ENCODE peak calls at places on chromosomes 6 and 20, in ten cellular contexts. One of them, this sample, is unnamed.
A peak's percentile ranks its signal among the peaks of the same experiment; 100 is the strongest.

GRCh38 chr6:16333580-16333979 is 95.2 kb downstream of the GMPR start:
- DNase-seq in Karpas-422: peak; percentile 36
- DNase-seq in RWPE1: peak; percentile 66
- DNase-seq in AG04450: no peak
- DNase-seq in A549: peak; percentile 49
- DNase-seq in neural progenitor cell: no peak
- DNase-seq in astrocyte: peak; percentile 85
- DNase-seq in IMR-90: peak; percentile 60
- DNase-seq in esophagus squamous epithelium: no peak
- DNase-seq in spleen: no peak
- DNase-seq in this sample: no peak

GRCh38 chr20:21534453-21534852 is 20.6 kb upstream of the NKX2-2 start:
- DNase-seq in spleen: no peak
- DNase-seq in esophagus squamous epithelium: no peak
- DNase-seq in IMR-90: no peak
- DNase-seq in RWPE1: no peak
- DNase-seq in A549: no peak
- DNase-seq in neural progenitor cell: no peak
- DNase-seq in AG04450: no peak
- DNase-seq in Karpas-422: no peak
- DNase-seq in astrocyte: no peak
- DNase-seq in this sample: no peak

GRCh38 chr6:108171291-108171917 is 5.6 kb downstream of the NR2E1 start:
- DNase-seq in AG04450: no peak
- DNase-seq in astrocyte: no peak
- DNase-seq in neural progenitor cell: peak; percentile 56
- DNase-seq in Karpas-422: no peak
- DNase-seq in RWPE1: no peak
- DNase-seq in esophagus squamous epithelium: no peak
- DNase-seq in spleen: no peak
- DNase-seq in A549: no peak
- DNase-seq in IMR-90: no peak
- DNase-seq in this sample: no peak

GRCh38 chr20:23146857-23147256 is 60.7 kb upstream of the CD93 start:
- DNase-seq in esophagus squamous epithelium: no peak
- DNase-seq in spleen: no peak
- DNase-seq in astrocyte: no peak
- DNase-seq in neural progenitor cell: no peak
- DNase-seq in Karpas-422: no peak
- DNase-seq in RWPE1: no peak
- DNase-seq in AG04450: no peak
- DNase-seq in IMR-90: no peak
- DNase-seq in A549: no peak
- DNase-seq in this sample: no peak

GRCh38 chr20:1426231-1426849 is 33.5 kb upstream of the FKBP1A start:
- DNase-seq in neural progenitor cell: no peak
- DNase-seq in AG04450: no peak
- DNase-seq in astrocyte: no peak
- DNase-seq in esophagus squamous epithelium: no peak
- DNase-seq in A549: no peak
- DNase-seq in IMR-90: no peak
- DNase-seq in Karpas-422: no peak
- DNase-seq in spleen: no peak
- DNase-seq in RWPE1: no peak
- DNase-seq in this sample: no peak

GRCh38 chr6:118813795-118814194 is 80.2 kb upstream of the ASF1A start:
- DNase-seq in Karpas-422: no peak
- DNase-seq in esophagus squamous epithelium: no peak
- DNase-seq in IMR-90: peak; percentile 76
- DNase-seq in A549: no peak
- DNase-seq in neural progenitor cell: no peak
- DNase-seq in RWPE1: no peak
- DNase-seq in spleen: no peak
- DNase-seq in astrocyte: peak; percentile 70
- DNase-seq in AG04450: no peak
- DNase-seq in this sample: no peak

GRCh38 chr6:75207211-75207984 is 1.5 kb upstream of the COL12A1 start:
- DNase-seq in IMR-90: peak; percentile 42
- DNase-seq in AG04450: no peak
- DNase-seq in neural progenitor cell: peak; percentile 60
- DNase-seq in spleen: peak; percentile 74
- DNase-seq in A549: no peak
- DNase-seq in esophagus squamous epithelium: no peak
- DNase-seq in RWPE1: no peak
- DNase-seq in Karpas-422: no peak
- DNase-seq in astrocyte: peak; percentile 47
- DNase-seq in this sample: no peak

GRCh38 chr6:29653452-29654038 is 3.3 kb upstream of the MOG start:
- DNase-seq in esophagus squamous epithelium: no peak
- DNase-seq in RWPE1: peak; percentile 49
- DNase-seq in AG04450: peak; percentile 57
- DNase-seq in A549: peak; percentile 79
- DNase-seq in IMR-90: peak; percentile 80
- DNase-seq in neural progenitor cell: peak; percentile 87
- DNase-seq in spleen: no peak
- DNase-seq in Karpas-422: peak; percentile 85
- DNase-seq in astrocyte: peak; percentile 52
- DNase-seq in this sample: no peak

GRCh38 chr20:49846206-49846807 is 33.7 kb downstream of the SLC9A8 start:
- DNase-seq in RWPE1: peak; percentile 41
- DNase-seq in AG04450: no peak
- DNase-seq in IMR-90: peak; percentile 58
- DNase-seq in esophagus squamous epithelium: no peak
- DNase-seq in A549: peak; percentile 72
- DNase-seq in Karpas-422: peak; percentile 85
- DNase-seq in neural progenitor cell: peak; percentile 83
- DNase-seq in spleen: no peak
- DNase-seq in astrocyte: no peak
- DNase-seq in this sample: no peak

GRCh38 chr6:27238010-27238983 is 9.2 kb upstream of the PRSS16 start:
- DNase-seq in A549: peak; percentile 50
- DNase-seq in neural progenitor cell: peak; percentile 66
- DNase-seq in RWPE1: no peak
- DNase-seq in AG04450: no peak
- DNase-seq in IMR-90: no peak
- DNase-seq in spleen: no peak
- DNase-seq in astrocyte: no peak
- DNase-seq in Karpas-422: no peak
- DNase-seq in esophagus squamous epithelium: no peak
- DNase-seq in this sample: no peak

GRCh38 chr20:3251806-3252205 is 12.8 kb upstream of the SLC4A11 start:
- DNase-seq in astrocyte: peak; percentile 47
- DNase-seq in Karpas-422: no peak
- DNase-seq in IMR-90: peak; percentile 67
- DNase-seq in RWPE1: no peak
- DNase-seq in AG04450: no peak
- DNase-seq in esophagus squamous epithelium: no peak
- DNase-seq in spleen: no peak
- DNase-seq in neural progenitor cell: no peak
- DNase-seq in A549: no peak
- DNase-seq in this sample: peak; percentile 69

DNA sequence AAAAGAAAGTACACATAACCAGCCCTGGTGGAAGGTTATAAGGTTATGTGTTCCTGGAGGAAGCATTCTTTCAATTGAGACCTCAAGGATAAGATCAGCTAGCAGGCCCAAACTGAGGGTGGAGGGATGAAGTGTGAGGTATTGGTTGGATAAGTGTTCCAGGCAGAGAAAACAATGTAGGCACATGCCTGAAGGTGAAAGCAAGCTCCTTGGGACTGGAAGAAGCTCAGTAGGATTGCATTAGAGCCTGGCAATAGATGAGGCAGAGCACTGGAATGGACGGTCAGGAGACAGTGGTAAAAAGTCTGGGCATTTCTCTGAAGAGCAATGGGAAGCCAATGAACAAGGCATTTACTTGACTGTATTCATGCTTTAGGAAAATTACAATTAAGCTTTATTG is 89.9 kb upstream of the SHLD1 start:
- DNase-seq in astrocyte: no peak
- DNase-seq in RWPE1: no peak
- DNase-seq in IMR-90: peak; percentile 44
- DNase-seq in spleen: no peak
- DNase-seq in AG04450: no peak
- DNase-seq in Karpas-422: no peak
- DNase-seq in neural progenitor cell: no peak
- DNase-seq in esophagus squamous epithelium: no peak
- DNase-seq in A549: no peak
- DNase-seq in this sample: no peak
- H3K27ac ChIP-seq in astrocyte: no peak overlapping the region
- H3K27ac ChIP-seq in RWPE1: peak overlapping the region; percentile 99
- H3K27ac ChIP-seq in IMR-90: no peak overlapping the region
- H3K27ac ChIP-seq in spleen: peak overlapping the region; percentile 90
- H3K27ac ChIP-seq in AG04450: no peak overlapping the region
- H3K27ac ChIP-seq in Karpas-422: no peak overlapping the region
- H3K27ac ChIP-seq in neural progenitor cell: no peak overlapping the region
- H3K27ac ChIP-seq in esophagus squamous epithelium: no peak overlapping the region
- H3K27ac ChIP-seq in A549: peak overlapping the region; percentile 91
- H3K27ac ChIP-seq in this sample: no peak overlapping the region

GRCh38 chr20:62737971-62738881 is 29.6 kb downstream of the NTSR1 start:
- DNase-seq in neural progenitor cell: peak; percentile 41
- DNase-seq in esophagus squamous epithelium: no peak
- DNase-seq in Karpas-422: no peak
- DNase-seq in astrocyte: no peak
- DNase-seq in A549: no peak
- DNase-seq in IMR-90: no peak
- DNase-seq in RWPE1: no peak
- DNase-seq in AG04450: no peak
- DNase-seq in spleen: peak; percentile 71
- DNase-seq in this sample: no peak
- H3K27ac ChIP-seq in neural progenitor cell: no peak overlapping the region
- H3K27ac ChIP-seq in esophagus squamous epithelium: no peak overlapping the region
- H3K27ac ChIP-seq in Karpas-422: no peak overlapping the region
- H3K27ac ChIP-seq in astrocyte: no peak overlapping the region
- H3K27ac ChIP-seq in A549: peak overlapping the region; percentile 86
- H3K27ac ChIP-seq in IMR-90: no peak overlapping the region
- H3K27ac ChIP-seq in RWPE1: peak overlapping the region; percentile 100
- H3K27ac ChIP-seq in AG04450: no peak overlapping the region
- H3K27ac ChIP-seq in spleen: no peak overlapping the region
- H3K27ac ChIP-seq in this sample: no peak overlapping the region

DNA sequence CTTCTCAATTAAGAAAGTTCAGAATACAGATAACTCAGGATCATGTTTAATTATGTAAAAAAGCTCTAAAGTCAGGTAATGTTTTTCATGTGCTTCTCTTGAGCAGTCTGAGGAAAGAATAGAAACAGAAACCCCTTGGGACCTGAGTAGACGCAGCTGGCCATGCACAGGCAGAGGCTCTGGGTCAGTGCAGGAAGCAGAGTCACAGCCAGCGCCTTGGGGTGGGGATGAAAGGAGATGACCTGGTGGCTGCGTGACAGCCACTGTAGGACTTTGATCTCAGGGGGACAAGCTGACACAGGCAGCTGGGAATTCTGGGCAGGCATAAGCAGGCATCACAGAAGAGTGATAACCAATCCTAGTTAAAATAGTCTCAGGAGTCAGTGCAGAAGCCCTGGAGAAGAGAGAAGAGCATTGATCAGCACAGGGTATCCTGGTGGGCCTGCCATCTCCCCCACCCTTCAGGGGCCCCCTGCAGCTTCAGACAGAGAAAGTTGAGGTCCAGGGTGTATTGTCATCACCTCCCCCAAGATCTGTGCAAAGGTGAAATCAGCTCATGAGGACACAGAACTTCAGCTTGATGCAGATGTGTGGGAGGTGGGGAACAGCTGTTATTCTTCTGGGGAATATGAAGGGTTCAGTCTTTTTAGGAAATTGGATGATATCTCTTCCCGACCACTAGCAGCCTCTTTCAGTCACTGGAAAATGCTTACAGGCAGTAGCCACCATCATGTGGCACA is 6.4 kb downstream of the HLA-DQB1 start:
- DNase-seq in AG04450: no peak
- DNase-seq in IMR-90: no peak
- DNase-seq in astrocyte: no peak
- DNase-seq in RWPE1: no peak
- DNase-seq in esophagus squamous epithelium: no peak
- DNase-seq in spleen: peak; percentile 79
- DNase-seq in Karpas-422: peak; percentile 92
- DNase-seq in A549: no peak
- DNase-seq in neural progenitor cell: no peak
- DNase-seq in this sample: no peak
- H3K27ac ChIP-seq in AG04450: no peak overlapping the region
- H3K27ac ChIP-seq in IMR-90: no peak overlapping the region
- H3K27ac ChIP-seq in astrocyte: no peak overlapping the region
- H3K27ac ChIP-seq in RWPE1: no peak overlapping the region
- H3K27ac ChIP-seq in esophagus squamous epithelium: no peak overlapping the region
- H3K27ac ChIP-seq in spleen: no peak overlapping the region
- H3K27ac ChIP-seq in Karpas-422: peak overlapping the region; percentile 94
- H3K27ac ChIP-seq in A549: no peak overlapping the region
- H3K27ac ChIP-seq in neural progenitor cell: no peak overlapping the region
- H3K27ac ChIP-seq in this sample: no peak overlapping the region

GRCh38 chr20:41158082-41158625 is 20.8 kb downstream of the PLCG1 start:
- DNase-seq in spleen: no peak
- DNase-seq in IMR-90: no peak
- DNase-seq in esophagus squamous epithelium: no peak
- DNase-seq in Karpas-422: no peak
- DNase-seq in A549: no peak
- DNase-seq in AG04450: no peak
- DNase-seq in RWPE1: no peak
- DNase-seq in astrocyte: no peak
- DNase-seq in neural progenitor cell: no peak
- DNase-seq in this sample: no peak

GRCh38 chr20:41160686-41161085 is 23.3 kb downstream of the PLCG1 start:
- DNase-seq in astrocyte: no peak
- DNase-seq in RWPE1: no peak
- DNase-seq in esophagus squamous epithelium: no peak
- DNase-seq in neural progenitor cell: no peak
- DNase-seq in AG04450: no peak
- DNase-seq in Karpas-422: no peak
- DNase-seq in spleen: no peak
- DNase-seq in A549: no peak
- DNase-seq in IMR-90: no peak
- DNase-seq in this sample: no peak

GRCh38 chr20:41161886-41162285 is 24.5 kb downstream of the PLCG1 start:
- DNase-seq in esophagus squamous epithelium: no peak
- DNase-seq in astrocyte: no peak
- DNase-seq in IMR-90: no peak
- DNase-seq in Karpas-422: no peak
- DNase-seq in AG04450: no peak
- DNase-seq in A549: no peak
- DNase-seq in spleen: no peak
- DNase-seq in neural progenitor cell: no peak
- DNase-seq in RWPE1: no peak
- DNase-seq in this sample: no peak

GRCh38 chr20:41162396-41162795 is 25.1 kb downstream of the PLCG1 start:
- DNase-seq in astrocyte: no peak
- DNase-seq in neural progenitor cell: no peak
- DNase-seq in IMR-90: no peak
- DNase-seq in Karpas-422: no peak
- DNase-seq in esophagus squamous epithelium: no peak
- DNase-seq in RWPE1: no peak
- DNase-seq in spleen: no peak
- DNase-seq in A549: no peak
- DNase-seq in AG04450: no peak
- DNase-seq in this sample: no peak

DNA sequence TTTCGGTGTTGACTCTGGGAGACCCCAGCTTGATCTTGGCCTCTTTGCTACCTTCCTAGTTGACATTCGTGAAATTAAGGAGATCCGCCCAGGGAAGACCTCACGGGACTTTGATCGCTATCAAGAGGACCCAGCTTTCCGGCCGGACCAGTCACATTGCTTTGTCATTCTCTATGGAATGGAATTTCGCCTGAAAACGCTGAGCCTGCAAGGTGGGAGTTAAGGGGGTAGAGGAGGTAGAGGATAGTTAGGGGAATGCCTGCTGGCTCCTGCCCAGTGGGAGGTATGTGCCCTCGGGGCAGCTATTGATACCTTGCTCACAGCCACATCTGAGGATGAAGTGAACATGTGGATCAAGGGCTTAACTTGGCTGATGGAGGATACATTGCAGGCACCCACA is 22.2 kb downstream of the PLCG1 start:
- DNase-seq in A549: no peak
- DNase-seq in AG04450: no peak
- DNase-seq in esophagus squamous epithelium: no peak
- DNase-seq in neural progenitor cell: no peak
- DNase-seq in IMR-90: no peak
- DNase-seq in spleen: no peak
- DNase-seq in RWPE1: no peak
- DNase-seq in Karpas-422: no peak
- DNase-seq in astrocyte: no peak
- DNase-seq in this sample: no peak
- H3K27ac ChIP-seq in A549: no peak overlapping the region
- H3K27ac ChIP-seq in AG04450: no peak overlapping the region
- H3K27ac ChIP-seq in esophagus squamous epithelium: no peak overlapping the region
- H3K27ac ChIP-seq in neural progenitor cell: no peak overlapping the region
- H3K27ac ChIP-seq in IMR-90: no peak overlapping the region
- H3K27ac ChIP-seq in spleen: peak overlapping the region; percentile 78
- H3K27ac ChIP-seq in RWPE1: peak overlapping the region; percentile 20
- H3K27ac ChIP-seq in Karpas-422: no peak overlapping the region
- H3K27ac ChIP-seq in astrocyte: no peak overlapping the region
- H3K27ac ChIP-seq in this sample: no peak overlapping the region